ENCODE peak calls at places on chromosomes 12 and 14, in nine cellular contexts. O is AG09319, V is fibroblast of the aortic adventitia, C is B cell, U is endothelial cell, S is psoas muscle, A is Peyer's patch, F is IMR-90, N is upper lobe of left lung. K is an unnamed sample.

GRCh38 chr14:71266994-71267636 is 359.9 kb downstream of the PCNX1 start:
- DNase-seq in N (no peak), U (no peak), V (peak), O (no peak), F (peak), A (no peak), C (no peak), S (no peak), K (peak)

GRCh38 chr12:126668961-126669360 is 1598.0 kb upstream of the TMEM132C start:
- DNase-seq in N (no peak), V (peak), U (no peak), F (no peak), C (no peak), S (no peak), O (no peak), A (no peak), K (no peak)

GRCh38 chr14:45400509-45400908 is 147.5 kb upstream of the MIS18BP1 start:
- DNase-seq in C (no peak), U (no peak), S (no peak), N (no peak), O (no peak), A (no peak), V (no peak), F (no peak), K (no peak)

GRCh38 chr12:117580718-117581062 is 219.3 kb upstream of the NOS1 start:
- DNase-seq in A (no peak), C (peak), F (no peak), S (peak), N (no peak), V (no peak), O (no peak), U (no peak), K (peak)

GRCh38 chr14:23364164-23364571 is 804 bp downstream of the EFS start:
- DNase-seq in U (no peak), N (no peak), S (peak), A (no peak), F (no peak), C (no peak), O (no peak), V (no peak), K (no peak)

GRCh38 chr14:65150891-65151290 is 48.6 kb upstream of the MAX start:
- DNase-seq in S (no peak), C (no peak), A (no peak), V (no peak), F (no peak), U (no peak), O (no peak), N (no peak), K (no peak)

GRCh38 chr12:84922721-84923120 is 10.1 kb upstream of the SLC6A15 start:
- DNase-seq in A (no peak), N (no peak), U (no peak), O (no peak), V (peak), C (no peak), S (no peak), F (peak), K (no peak)

GRCh38 chr14:73764881-73765280 is 50.7 kb upstream of the PNMA1 start:
- DNase-seq in N (peak), C (no peak), S (peak), V (no peak), O (no peak), A (peak), U (no peak), F (no peak), K (no peak)

GRCh38 chr14:102500190-102500661 is 9.3 kb downstream of the ANKRD9 start:
- DNase-seq in V (peak), C (no peak), S (peak), O (peak), U (no peak), F (peak), A (no peak), N (peak), K (no peak)

GRCh38 chr14:68585690-68586089 is 207.2 kb downstream of the ZFP36L1 start:
- DNase-seq in F (peak), N (no peak), A (no peak), V (no peak), U (no peak), O (peak), C (no peak), S (no peak), K (no peak)

GRCh38 chr14:104753528-104754212 is 723 bp downstream of the SIVA1 start:
- DNase-seq in O (no peak), S (no peak), C (no peak), F (no peak), V (no peak), N (no peak), U (no peak), A (peak), K (no peak)

GRCh38 chr14:35385042-35385839 is 19.3 kb downstream of the NFKBIA start:
- DNase-seq in N (no peak), O (peak), V (peak), F (peak), A (peak), C (no peak), S (peak), U (no peak), K (no peak)

GRCh38 chr14:85534914-85535313 is 5.0 kb downstream of the FLRT2 start:
- DNase-seq in S (no peak), V (no peak), U (no peak), F (no peak), C (no peak), O (no peak), N (no peak), A (no peak), K (no peak)

GRCh38 chr12:128829870-128830504 is 6.2 kb upstream of the SLC15A4 start:
- DNase-seq in F (no peak), V (no peak), N (peak), C (peak), A (no peak), S (no peak), U (no peak), O (no peak), K (peak)

GRCh38 chr14:74599201-74599809 is 12.7 kb downstream of the LTBP2 start:
- DNase-seq in A (no peak), N (no peak), C (no peak), S (no peak), F (peak), V (peak), U (no peak), O (no peak), K (no peak)

DNA sequence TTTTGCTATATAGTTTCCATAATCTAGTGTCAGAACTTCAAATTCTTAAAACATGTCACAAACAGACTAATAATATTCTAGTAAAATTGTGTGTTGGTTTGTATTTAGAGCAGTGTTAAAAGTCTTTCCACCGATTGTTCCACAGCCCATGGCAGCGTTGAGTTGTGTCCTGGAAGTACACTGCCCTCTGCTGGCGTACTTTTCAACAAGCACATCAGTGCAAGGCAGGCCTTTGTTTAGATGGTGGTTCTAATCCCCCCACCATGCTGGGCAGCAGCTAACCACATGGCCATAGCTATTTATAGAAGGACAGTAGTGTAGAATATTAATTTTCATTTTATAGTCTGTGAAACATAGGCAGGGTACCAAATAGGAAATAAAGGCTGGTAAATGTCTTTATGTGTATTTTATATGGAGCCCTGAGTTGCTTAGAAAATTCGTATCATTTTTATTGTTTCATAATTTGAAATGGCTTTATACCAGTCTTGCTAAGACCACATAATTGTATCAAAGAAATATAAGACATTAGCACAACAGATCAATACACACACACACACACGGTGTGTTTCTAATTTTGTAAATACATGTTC is 235.4 kb downstream of the SEC23A start:
- DNase-seq in C (no peak), F (peak), V (peak), S (peak), O (peak), A (peak), N (peak), U (peak), K (peak)
- TF ChIP-seq CTCF in C (peak), F (peak), V (peak), S (peak), O (peak), A (peak), N (peak), U (peak), K (peak)

GRCh38 chr12:57299514-57300016 is 48.6 kb upstream of the STAC3 start:
- DNase-seq in O (no peak), A (no peak), S (no peak), U (no peak), C (no peak), F (peak), N (no peak), V (peak), K (no peak)
- TF ChIP-seq CTCF in O (no peak), A (no peak), S (no peak), U (no peak), C (no peak), F (no peak), N (no peak), V (no peak), K (no peak)

DNA sequence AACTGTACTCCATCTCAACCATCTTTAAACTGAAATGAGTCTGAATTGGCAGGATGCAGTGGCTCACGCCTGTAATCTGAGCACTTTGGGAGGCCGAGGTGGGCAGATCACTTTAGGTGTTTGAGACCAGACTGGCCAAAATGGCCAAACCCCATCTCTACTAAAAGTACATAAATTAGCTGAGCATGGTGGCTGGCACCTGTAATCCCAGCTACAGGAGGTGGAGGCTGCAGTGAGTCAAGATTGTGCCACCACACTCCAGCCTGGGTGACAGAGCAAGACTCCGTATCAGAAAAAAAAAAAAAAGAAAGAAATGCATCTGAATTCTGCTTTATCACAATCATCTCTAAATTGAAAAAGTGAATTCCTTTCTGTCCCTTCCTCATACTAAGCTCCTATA is 110.3 kb downstream of the NELL2 start:
- DNase-seq in N (no peak), S (no peak), O (no peak), V (no peak), U (no peak), C (no peak), F (no peak), A (no peak), K (no peak)
- TF ChIP-seq CTCF in N (no peak), S (no peak), O (no peak), V (no peak), U (no peak), C (no peak), F (no peak), A (no peak), K (no peak)

GRCh38 chr12:131796754-131797587 is 31.2 kb upstream of the MMP17 start:
- DNase-seq in V (no peak), F (no peak), A (no peak), C (no peak), U (no peak), S (no peak), N (no peak), O (no peak), K (no peak)

GRCh38 chr12:131794573-131794972 is 33.6 kb upstream of the MMP17 start:
- DNase-seq in F (no peak), V (no peak), O (no peak), U (no peak), A (no peak), C (no peak), N (no peak), S (no peak), K (no peak)

GRCh38 chr12:131795064-131795463 is 33.1 kb upstream of the MMP17 start:
- DNase-seq in C (no peak), A (no peak), U (no peak), O (no peak), V (no peak), S (no peak), N (no peak), F (no peak), K (no peak)

GRCh38 chr12:131796411-131796736 is 31.8 kb upstream of the MMP17 start:
- DNase-seq in S (no peak), V (no peak), F (no peak), U (no peak), A (no peak), N (no peak), O (no peak), C (no peak), K (no peak)

DNA sequence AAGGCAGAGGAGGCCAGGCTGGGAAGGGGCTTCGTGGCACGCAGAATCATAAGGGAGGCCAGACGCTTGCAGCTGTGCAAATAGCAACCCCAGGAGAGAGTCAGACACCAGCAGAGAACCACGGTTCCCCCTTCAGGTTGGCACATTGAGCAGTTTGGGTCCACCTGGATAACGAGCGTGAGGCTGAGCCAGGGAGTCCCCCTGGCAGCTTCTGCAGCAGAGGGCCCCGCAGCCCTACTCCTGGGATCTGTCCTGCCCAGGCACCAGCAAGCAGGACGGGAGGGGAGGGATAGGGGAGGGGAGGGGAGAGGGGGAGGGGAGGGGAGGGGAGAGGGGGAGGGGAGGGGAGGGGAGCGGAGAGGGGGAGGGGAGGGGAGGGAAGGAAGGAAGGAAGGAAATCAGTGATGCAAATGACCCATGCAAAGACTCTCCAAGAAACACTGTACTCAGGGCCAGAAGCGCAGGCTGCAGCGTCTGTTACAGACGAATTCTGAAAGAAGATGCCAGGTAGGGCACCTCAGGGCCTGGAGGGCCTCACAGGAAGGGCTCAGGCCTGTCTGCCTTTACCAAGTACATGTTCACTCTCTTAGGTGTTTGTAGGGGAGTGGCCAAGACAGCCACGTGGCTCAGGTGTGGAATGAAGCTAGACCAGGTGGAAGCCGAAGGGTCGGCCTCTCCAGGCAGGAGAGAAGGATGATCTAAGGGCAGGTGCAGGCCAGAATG is 32.3 kb upstream of the MMP17 start:
- DNase-seq in S (no peak), U (no peak), N (peak), A (no peak), C (no peak), O (no peak), F (no peak), V (no peak), K (no peak)
- TF ChIP-seq CTCF in S (no peak), U (no peak), N (no peak), A (no peak), C (no peak), O (no peak), F (no peak), V (no peak), K (no peak)

GRCh38 chr12:131849700-131850553 is 21.7 kb downstream of the MMP17 start:
- DNase-seq in N (no peak), O (no peak), S (no peak), C (no peak), F (no peak), A (no peak), V (no peak), U (no peak), K (no peak)
- TF ChIP-seq CTCF in N (no peak), O (no peak), S (no peak), C (no peak), F (no peak), A (no peak), V (no peak), U (no peak), K (no peak)

GRCh38 chr12:2004113-2004929 is at the start of gene DCP1B:
- DNase-seq in N (peak), A (peak), F (peak), O (peak), V (peak), S (peak), C (peak), U (peak), K (peak)
- TF ChIP-seq CTCF in N (peak), A (no peak), F (no peak), O (no peak), V (peak), S (no peak), C (no peak), U (no peak), K (no peak)